ENCODE peak calls at places on chromosomes 1 and 21, in four cellular contexts. W, V, Z and G are unnamed samples.

GRCh38 chr1:231827337-231828105 is 200.9 kb downstream of the DISC1 start:
- DNase-seq in W (no peak), V (no peak), Z (peak; percentile 13), G (no peak)

GRCh38 chr21:35664683-35665082 is 395.6 kb downstream of the SETD4 start:
- DNase-seq in W (no peak), V (peak; percentile 11), Z (peak; percentile 3), G (no peak)

GRCh38 chr1:86788300-86789206 is 84.2 kb downstream of the SH3GLB1 start:
- DNase-seq in W (no peak), V (no peak), Z (peak; percentile 78), G (peak; percentile 37)

GRCh38 chr1:9699361-9699760 is 47.8 kb downstream of the PIK3CD start:
- DNase-seq in W (no peak), V (no peak), Z (no peak), G (no peak)

GRCh38 chr1:80646053-80646452 is 1154.7 kb upstream of the ADGRL2 start:
- DNase-seq in W (no peak), V (no peak), Z (no peak), G (no peak)

GRCh38 chr1:25821630-25822091 is 1.9 kb downstream of the MTFR1L start:
- DNase-seq in W (no peak), V (no peak), Z (no peak), G (no peak)

GRCh38 chr1:42311897-42312296 is 23.1 kb downstream of the FOXJ3 start:
- DNase-seq in W (no peak), V (no peak), Z (no peak), G (no peak)

GRCh38 chr1:25204797-25205441 is 27.4 kb downstream of the SYF2 start:
- DNase-seq in W (peak; percentile 72), V (no peak), Z (peak; percentile 66), G (peak; percentile 41)

GRCh38 chr1:39668894-39669293 is 3.0 kb downstream of the NT5C1A start:
- DNase-seq in W (no peak), V (no peak), Z (no peak), G (no peak)

GRCh38 chr1:101338714-101339430 is 102.1 kb downstream of the S1PR1 start:
- DNase-seq in W (no peak), V (no peak), Z (no peak), G (no peak)

GRCh38 chr1:151908228-151908691 is 1.1 kb downstream of the THEM4 start:
- DNase-seq in W (no peak), V (no peak), Z (peak; percentile 13), G (no peak)

GRCh38 chr1:17567582-17567981 is 28.1 kb downstream of the ARHGEF10L start:
- DNase-seq in W (no peak), V (no peak), Z (no peak), G (no peak)

GRCh38 chr1:209513226-209513625 is 70.3 kb upstream of the CAMK1G start:
- DNase-seq in W (peak; percentile 49), V (no peak), Z (peak; percentile 24), G (peak; percentile 5)

GRCh38 chr1:87072431-87072830 is 158.0 kb downstream of the HS2ST1 start:
- DNase-seq in W (no peak), V (no peak), Z (no peak), G (no peak)

GRCh38 chr1:154559496-154559950 is 1.1 kb upstream of the UBE2Q1 start:
- DNase-seq in W (peak; percentile 81), V (peak; percentile 61), Z (peak; percentile 85), G (peak; percentile 78)
- TF ChIP-seq REST in W (peak; percentile 34), V (no peak), Z (peak; percentile 19), G (no peak)

GRCh38 chr1:207822124-207822601 is 70.3 kb downstream of the CD46 start:
- DNase-seq in W (no peak), V (peak; percentile 51), Z (no peak), G (no peak)

GRCh38 chr1:207823880-207824566 is 72.2 kb downstream of the CD46 start:
- DNase-seq in W (peak; percentile 67), V (peak; percentile 85), Z (peak; percentile 86), G (peak; percentile 49)

GRCh38 chr1:207821464-207822045 is 69.7 kb downstream of the CD46 start:
- DNase-seq in W (no peak), V (no peak), Z (no peak), G (no peak)

GRCh38 chr1:207823531-207823879 is 71.7 kb downstream of the CD46 start:
- DNase-seq in W (no peak), V (no peak), Z (no peak), G (no peak)

GRCh38 chr1:207822602-207823451 is 71.0 kb downstream of the CD46 start:
- DNase-seq in W (peak; percentile 66), V (peak; percentile 96), Z (no peak), G (no peak)
- H3K4me3 ChIP-seq in W (no peak overlapping the region), V (peak overlapping the region; percentile 93), Z (no peak overlapping the region), G (no peak overlapping the region)

GRCh38 chr1:33099290-33100118 is 18.6 kb downstream of the AZIN2 start:
- DNase-seq in W (no peak), V (peak; percentile 64), Z (no peak), G (peak; percentile 90)
- TF ChIP-seq GABPA in W (peak; percentile 50), V (no peak), Z (no peak), G (no peak)

DNA sequence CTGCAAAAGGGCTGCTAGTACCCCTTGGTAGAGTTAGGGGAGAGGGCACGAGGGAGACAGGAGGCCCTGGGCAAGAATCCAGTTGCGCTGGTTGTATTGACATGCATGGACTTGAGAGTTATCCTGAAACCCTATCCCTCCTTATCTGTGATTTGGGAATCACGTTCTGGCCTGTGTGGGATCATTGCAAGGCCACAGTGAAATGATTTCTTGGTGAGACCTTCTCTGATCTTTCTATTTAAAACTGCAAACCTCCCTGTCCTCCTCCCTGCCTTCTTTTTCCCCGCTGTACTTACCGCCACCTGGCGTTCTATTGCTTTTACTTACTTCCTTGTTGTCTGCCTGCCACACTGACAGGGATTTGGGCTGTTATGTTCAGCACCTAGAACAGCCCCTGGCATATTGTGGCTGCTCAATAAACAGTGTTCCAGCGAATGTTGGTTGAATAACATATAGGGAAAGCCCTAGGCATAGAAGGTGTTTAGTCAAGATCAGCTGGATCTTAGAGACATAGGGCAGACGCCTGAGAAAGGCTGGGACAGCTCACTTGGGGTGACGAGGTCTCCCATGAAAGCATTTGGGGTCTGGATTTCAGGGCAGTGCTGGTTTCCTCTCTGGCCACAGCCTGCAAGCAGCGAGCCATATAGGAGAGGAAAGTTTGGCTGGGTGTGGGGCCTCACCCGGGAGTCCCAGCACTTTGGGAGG is 25.6 kb downstream of the ALPL start:
- DNase-seq in W (no peak), V (no peak), Z (peak; percentile 77), G (peak; percentile 47)
- TF ChIP-seq REST in W (peak; percentile 89), V (peak; percentile 67), Z (peak; percentile 89), G (peak; percentile 87)